ENCODE peak calls at places on chromosomes 13 and 19, in ten cellular contexts. O is CD8-positive, alpha-beta T cell; Z is left colon; K is NCI-H1105; N is activated naive CD8-positive, alpha-beta T cell treated with anti-CD3 and anti-CD28 coated beads, Interleukin-2, amount 50 U/mL, for 24 hours; H is CD4-positive, alpha-beta T cell; X is NAMALWA; Y is GM18507; B is B cell; A is activated T-helper 1 cell treated with anti-CD3 and anti-CD28 coated beads, Interleukin-12 subunit alpha, Interleukin-12 subunit beta, Interleukin-2, Interleukin-4 antibody, amounts not matched to agents 30 ng/mL and 10 ng/mL and 1 ng/mL, durations not matched to agents 14 hours and 24 hours and 36 hours. S is an unnamed sample.

GRCh38 chr13:101457176-101457575 is 4.7 kb downstream of the ITGBL1 start:
- DNase-seq in H (no peak), N (no peak), Y (no peak), X (no peak), Z (no peak), A (no peak), K (no peak), O (no peak), B (no peak), S (no peak)

GRCh38 chr19:49186108-49186507 is 28.5 kb downstream of the TRPM4 start:
- DNase-seq in X (no peak), N (no peak), B (no peak), O (no peak), K (no peak), Y (no peak), A (no peak), Z (no peak), H (no peak), S (no peak)

GRCh38 chr13:49308104-49308875 is 60.6 kb downstream of the CDADC1 start:
- DNase-seq in X (no peak), Y (no peak), K (no peak), O (no peak), Z (peak; percentile 46), A (no peak), H (no peak), N (no peak), B (no peak), S (no peak)

GRCh38 chr13:46495647-46496046 is 57.3 kb upstream of the LRCH1 start:
- DNase-seq in Y (no peak), K (no peak), B (no peak), Z (no peak), X (no peak), O (no peak), A (no peak), H (no peak), N (no peak), S (no peak)

GRCh38 chr13:112852808-112853207 is 116.2 kb upstream of the MCF2L start:
- DNase-seq in Y (no peak), K (no peak), Z (no peak), X (no peak), A (no peak), H (no peak), B (no peak), O (no peak), N (no peak), S (no peak)

GRCh38 chr13:73403362-73404150 is 344.8 kb downstream of the KLF5 start:
- DNase-seq in O (no peak), N (no peak), K (no peak), Z (no peak), X (no peak), A (no peak), Y (no peak), H (no peak), B (no peak), S (no peak)

GRCh38 chr13:68574053-68574452 is 1343.9 kb upstream of the PCDH9 start:
- DNase-seq in B (no peak), Y (no peak), Z (no peak), A (no peak), X (no peak), H (no peak), K (no peak), N (no peak), O (no peak), S (no peak)

GRCh38 chr19:14073232-14073924 is 792 bp downstream of the MISP3 start:
- DNase-seq in X (peak; percentile 76), O (peak; percentile 55), K (peak; percentile 71), B (peak; percentile 95), H (peak; percentile 55), N (peak; percentile 81), Y (peak; percentile 67), Z (peak; percentile 85), A (peak; percentile 78), S (peak; percentile 80)

GRCh38 chr19:17451820-17452219 is 3.4 kb upstream of the TMEM221 start:
- DNase-seq in N (no peak), Z (no peak), A (no peak), H (no peak), X (no peak), Y (no peak), K (no peak), O (no peak), B (no peak), S (no peak)

GRCh38 chr13:99352351-99353271 is 45.4 kb upstream of the GPR183 start:
- DNase-seq in Z (no peak), Y (no peak), X (no peak), K (no peak), H (peak; percentile 22), B (no peak), A (no peak), O (no peak), N (no peak), S (peak; percentile 78)

GRCh38 chr19:55675661-55676354 is 782 bp downstream of the EPN1 start:
- DNase-seq in X (peak; percentile 42), H (no peak), A (no peak), B (no peak), K (no peak), Y (no peak), Z (no peak), O (no peak), N (no peak), S (no peak)

GRCh38 chr13:21022694-21023325 is 38.6 kb downstream of the LATS2 start:
- DNase-seq in Y (no peak), O (no peak), H (no peak), X (no peak), N (no peak), K (no peak), Z (no peak), A (no peak), B (no peak), S (no peak)

GRCh38 chr13:110312669-110313031 is 5.6 kb downstream of the COL4A2 start:
- DNase-seq in H (no peak), N (no peak), X (peak; percentile 4), K (no peak), A (no peak), Z (no peak), B (no peak), O (no peak), Y (no peak), S (no peak)

GRCh38 chr13:61277877-61278276 is 137.8 kb downstream of the PCDH20 start:
- DNase-seq in K (no peak), Y (no peak), Z (no peak), N (no peak), X (no peak), B (no peak), A (no peak), O (no peak), H (no peak), S (no peak)

GRCh38 chr19:6211632-6212402 is 68.0 kb downstream of the MLLT1 start:
- DNase-seq in Z (no peak), H (no peak), Y (no peak), A (no peak), O (no peak), B (peak; percentile 33), X (no peak), N (no peak), K (no peak), S (no peak)

GRCh38 chr13:30020726-30021312 is 170.4 kb upstream of the UBL3 start:
- DNase-seq in O (no peak), N (no peak), Y (no peak), X (no peak), A (no peak), K (no peak), H (no peak), Z (no peak), B (no peak), S (no peak)

GRCh38 chr13:74206061-74206561 is 71.9 kb upstream of the KLF12 start:
- DNase-seq in Z (no peak), N (no peak), K (no peak), Y (no peak), A (no peak), B (no peak), O (no peak), X (no peak), H (no peak), S (no peak)

GRCh38 chr13:95535243-95535642 is 17.3 kb upstream of the CLDN10 start:
- DNase-seq in Z (no peak), B (no peak), N (no peak), Y (no peak), A (no peak), K (no peak), X (no peak), O (no peak), H (no peak), S (peak; percentile 31)